ENCODE peak calls at places on chromosomes 12 and 14, in five cellular contexts. One of them, this sample, is unnamed.

GRCh38 chr12:12685305-12685704 is 10.7 kb downstream of the GPR19 start:
- DNase-seq in OCI-LY7: no peak
- DNase-seq in hepatocyte: no peak
- DNase-seq in GM23248: no peak
- DNase-seq in HCT116: no peak
- DNase-seq in this sample: no peak

GRCh38 chr12:68831272-68831671 is 23.3 kb downstream of the MDM2 start:
- DNase-seq in OCI-LY7: no peak
- DNase-seq in hepatocyte: no peak
- DNase-seq in GM23248: no peak
- DNase-seq in HCT116: no peak
- DNase-seq in this sample: no peak

GRCh38 chr12:58757422-58757821 is 162.9 kb downstream of the LRIG3 start:
- DNase-seq in OCI-LY7: no peak
- DNase-seq in hepatocyte: no peak
- DNase-seq in GM23248: peak
- DNase-seq in HCT116: no peak
- DNase-seq in this sample: peak

GRCh38 chr14:73207615-73208014 is 29.7 kb upstream of the PAPLN start:
- DNase-seq in OCI-LY7: no peak
- DNase-seq in hepatocyte: no peak
- DNase-seq in GM23248: no peak
- DNase-seq in HCT116: no peak
- DNase-seq in this sample: no peak

GRCh38 chr12:24920141-24920540 is 28.8 kb downstream of the BCAT1 start:
- DNase-seq in OCI-LY7: no peak
- DNase-seq in hepatocyte: no peak
- DNase-seq in GM23248: no peak
- DNase-seq in HCT116: no peak
- DNase-seq in this sample: no peak

GRCh38 chr14:90136904-90137303 is 75.1 kb downstream of the KCNK13 start:
- DNase-seq in OCI-LY7: no peak
- DNase-seq in hepatocyte: no peak
- DNase-seq in GM23248: no peak
- DNase-seq in HCT116: no peak
- DNase-seq in this sample: no peak

GRCh38 chr14:74979442-74980397 is 23.0 kb upstream of the EIF2B2 start:
- DNase-seq in OCI-LY7: no peak
- DNase-seq in hepatocyte: peak
- DNase-seq in GM23248: peak
- DNase-seq in HCT116: no peak
- DNase-seq in this sample: no peak

GRCh38 chr14:79404874-79405273 is 806.4 kb downstream of the DIO2 start:
- DNase-seq in OCI-LY7: no peak
- DNase-seq in hepatocyte: peak
- DNase-seq in GM23248: no peak
- DNase-seq in HCT116: no peak
- DNase-seq in this sample: no peak

GRCh38 chr12:104411826-104412626 is 44.7 kb upstream of the CHST11 start:
- DNase-seq in OCI-LY7: no peak
- DNase-seq in hepatocyte: no peak
- DNase-seq in GM23248: peak
- DNase-seq in HCT116: no peak
- DNase-seq in this sample: no peak

GRCh38 chr12:49109631-49110172 is 945 bp downstream of the LMBR1L start:
- DNase-seq in OCI-LY7: no peak
- DNase-seq in hepatocyte: no peak
- DNase-seq in GM23248: no peak
- DNase-seq in HCT116: no peak
- DNase-seq in this sample: no peak

GRCh38 chr14:73746540-73747385 is 32.6 kb upstream of the PNMA1 start:
- DNase-seq in OCI-LY7: peak
- DNase-seq in hepatocyte: peak
- DNase-seq in GM23248: no peak
- DNase-seq in HCT116: no peak
- DNase-seq in this sample: no peak

GRCh38 chr12:120408771-120409170 is 29.1 kb upstream of the COX6A1 start:
- DNase-seq in OCI-LY7: no peak
- DNase-seq in hepatocyte: no peak
- DNase-seq in GM23248: no peak
- DNase-seq in HCT116: no peak
- DNase-seq in this sample: no peak

GRCh38 chr14:65206448-65207096 is 104.3 kb upstream of the MAX start:
- DNase-seq in OCI-LY7: peak
- DNase-seq in hepatocyte: no peak
- DNase-seq in GM23248: peak
- DNase-seq in HCT116: no peak
- DNase-seq in this sample: peak

GRCh38 chr14:68998062-68998461 is 19.0 kb upstream of the ACTN1 start:
- DNase-seq in OCI-LY7: no peak
- DNase-seq in hepatocyte: no peak
- DNase-seq in GM23248: no peak
- DNase-seq in HCT116: no peak
- DNase-seq in this sample: no peak

GRCh38 chr12:49618576-49618975 is 4.8 kb upstream of the PRPF40B start:
- DNase-seq in OCI-LY7: no peak
- DNase-seq in hepatocyte: no peak
- DNase-seq in GM23248: no peak
- DNase-seq in HCT116: no peak
- DNase-seq in this sample: no peak

GRCh38 chr12:115174928-115175327 is 491.0 kb upstream of the TBX3 start:
- DNase-seq in OCI-LY7: no peak
- DNase-seq in hepatocyte: peak
- DNase-seq in GM23248: no peak
- DNase-seq in HCT116: no peak
- DNase-seq in this sample: no peak

GRCh38 chr12:67091204-67091603 is 178.0 kb upstream of the CAND1 start:
- DNase-seq in OCI-LY7: no peak
- DNase-seq in hepatocyte: peak
- DNase-seq in GM23248: no peak
- DNase-seq in HCT116: no peak
- DNase-seq in this sample: no peak

GRCh38 chr14:54918427-54918826 is 15.8 kb upstream of the GCH1 start:
- DNase-seq in OCI-LY7: no peak
- DNase-seq in hepatocyte: no peak
- DNase-seq in GM23248: no peak
- DNase-seq in HCT116: no peak
- DNase-seq in this sample: no peak

GRCh38 chr14:97539884-97540283 is 742.7 kb downstream of the VRK1 start:
- DNase-seq in OCI-LY7: no peak
- DNase-seq in hepatocyte: no peak
- DNase-seq in GM23248: no peak
- DNase-seq in HCT116: no peak
- DNase-seq in this sample: no peak

GRCh38 chr14:32008602-32009193 is 68.4 kb upstream of the ARHGAP5 start:
- DNase-seq in OCI-LY7: no peak
- DNase-seq in hepatocyte: no peak
- DNase-seq in GM23248: no peak
- DNase-seq in HCT116: no peak
- DNase-seq in this sample: no peak

GRCh38 chr14:99224948-99225347 is 47.0 kb downstream of the BCL11B start:
- DNase-seq in OCI-LY7: no peak
- DNase-seq in hepatocyte: no peak
- DNase-seq in GM23248: no peak
- DNase-seq in HCT116: no peak
- DNase-seq in this sample: no peak

GRCh38 chr12:117596968-117597367 is 235.5 kb upstream of the NOS1 start:
- DNase-seq in OCI-LY7: no peak
- DNase-seq in hepatocyte: no peak
- DNase-seq in GM23248: no peak
- DNase-seq in HCT116: no peak
- DNase-seq in this sample: no peak

GRCh38 chr14:64504897-64505771 is 564 bp downstream of the ZBTB1 start:
- DNase-seq in OCI-LY7: peak
- DNase-seq in hepatocyte: peak
- DNase-seq in GM23248: peak
- DNase-seq in HCT116: peak
- DNase-seq in this sample: peak

DNA sequence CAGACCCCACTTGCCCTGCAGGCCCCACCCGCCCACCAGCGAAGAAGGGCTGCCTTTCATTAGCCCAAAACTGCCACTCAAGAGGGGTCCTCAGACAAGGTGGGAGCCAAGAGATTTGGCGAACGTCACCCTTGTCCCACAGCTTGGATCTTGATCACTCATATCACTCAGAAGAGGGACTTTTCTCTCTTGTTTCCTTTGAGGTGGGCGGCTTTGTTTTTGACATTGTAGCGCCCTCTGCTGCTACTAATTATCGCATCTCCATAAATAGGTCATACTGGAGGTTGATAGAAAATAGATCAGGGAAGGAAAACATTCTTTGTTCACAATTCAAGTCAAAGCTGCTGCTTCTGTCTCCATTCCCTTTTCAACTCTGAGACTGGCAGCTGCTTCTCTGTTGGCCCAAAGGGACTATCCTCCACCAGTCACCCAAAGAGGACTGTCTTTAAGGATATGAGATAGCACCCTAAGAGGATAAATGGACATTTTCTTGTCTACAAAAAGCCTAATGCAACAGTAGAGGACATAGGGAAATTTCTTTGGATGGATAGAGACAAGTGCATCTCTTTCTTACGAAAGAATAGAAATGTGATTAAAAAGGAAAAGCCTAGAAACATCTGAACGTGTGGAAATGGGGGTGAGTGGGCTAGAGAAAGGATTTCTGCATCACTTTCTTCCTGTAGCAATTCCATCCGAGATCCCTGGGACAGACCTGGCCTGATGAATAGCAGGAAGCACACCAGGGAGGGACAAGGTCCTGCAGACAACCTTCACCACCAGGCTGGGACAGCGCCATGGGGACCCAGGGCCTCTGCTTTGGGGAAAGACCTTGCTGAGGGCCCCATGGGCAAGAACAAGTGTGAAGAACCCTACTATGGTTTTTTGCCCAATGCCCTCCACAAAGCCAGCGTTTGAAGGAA is 115.8 kb downstream of the DAD1 start:
- DNase-seq in OCI-LY7: peak
- DNase-seq in hepatocyte: peak
- DNase-seq in GM23248: peak
- DNase-seq in HCT116: peak
- DNase-seq in this sample: peak
- H3K27ac ChIP-seq in OCI-LY7: peak
- H3K27ac ChIP-seq in hepatocyte: no peak
- H3K27ac ChIP-seq in GM23248: no peak
- H3K27ac ChIP-seq in HCT116: no peak
- H3K27ac ChIP-seq in this sample: no peak

DNA sequence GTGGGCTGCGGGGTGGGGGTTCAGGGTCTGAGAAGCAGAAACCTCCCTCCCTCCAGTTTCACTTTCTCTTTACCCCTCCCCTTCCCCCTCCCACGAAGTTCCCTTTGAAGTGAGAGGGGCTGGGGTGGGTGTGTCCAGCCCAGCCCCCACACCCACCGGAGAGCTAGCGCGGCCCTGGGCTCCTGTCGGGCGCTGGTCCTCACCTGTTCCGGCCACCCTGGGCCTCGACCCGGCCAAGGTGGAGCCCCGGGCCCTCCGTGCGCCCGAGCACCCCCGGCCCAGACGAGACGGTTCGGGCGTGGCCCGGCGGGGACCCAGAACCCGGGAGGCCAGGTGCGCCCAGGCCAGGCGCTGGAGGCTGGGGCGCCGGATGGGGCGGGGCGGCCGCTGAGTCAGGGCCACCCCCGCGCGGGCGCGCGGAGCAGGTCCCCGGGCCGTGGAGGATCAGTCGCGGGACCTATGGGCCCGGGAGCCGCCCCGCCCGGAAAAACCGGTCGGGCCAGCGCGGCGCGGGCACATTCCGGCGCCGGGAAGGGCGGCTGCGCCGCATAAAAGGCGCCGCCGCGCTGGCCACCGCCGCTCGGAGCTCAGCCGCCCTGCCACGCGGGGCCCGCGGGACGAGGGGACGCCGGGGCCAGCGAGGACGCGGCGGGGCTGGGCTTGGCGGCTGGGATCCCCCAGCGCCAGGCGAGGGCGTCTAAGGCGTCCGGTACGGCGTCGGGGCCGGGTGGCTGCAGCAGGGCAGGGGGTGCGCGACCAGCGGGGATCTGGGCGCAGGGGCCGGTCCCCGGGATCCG is 21.6 kb upstream of the KIF26A start:
- DNase-seq in OCI-LY7: no peak
- DNase-seq in hepatocyte: peak
- DNase-seq in GM23248: no peak
- DNase-seq in HCT116: peak
- DNase-seq in this sample: no peak
- TF ChIP-seq EZH2phosphoT487 in OCI-LY7: no peak
- TF ChIP-seq EZH2phosphoT487 in hepatocyte: no peak
- TF ChIP-seq EZH2phosphoT487 in GM23248: no peak
- TF ChIP-seq EZH2phosphoT487 in HCT116: no peak
- TF ChIP-seq EZH2phosphoT487 in this sample: no peak

GRCh38 chr12:131796754-131797587 is 31.2 kb upstream of the MMP17 start:
- DNase-seq in OCI-LY7: no peak
- DNase-seq in hepatocyte: no peak
- DNase-seq in GM23248: no peak
- DNase-seq in HCT116: no peak
- DNase-seq in this sample: no peak
- H3K27ac ChIP-seq in OCI-LY7: no peak
- H3K27ac ChIP-seq in hepatocyte: no peak
- H3K27ac ChIP-seq in GM23248: no peak
- H3K27ac ChIP-seq in HCT116: no peak
- H3K27ac ChIP-seq in this sample: no peak

DNA sequence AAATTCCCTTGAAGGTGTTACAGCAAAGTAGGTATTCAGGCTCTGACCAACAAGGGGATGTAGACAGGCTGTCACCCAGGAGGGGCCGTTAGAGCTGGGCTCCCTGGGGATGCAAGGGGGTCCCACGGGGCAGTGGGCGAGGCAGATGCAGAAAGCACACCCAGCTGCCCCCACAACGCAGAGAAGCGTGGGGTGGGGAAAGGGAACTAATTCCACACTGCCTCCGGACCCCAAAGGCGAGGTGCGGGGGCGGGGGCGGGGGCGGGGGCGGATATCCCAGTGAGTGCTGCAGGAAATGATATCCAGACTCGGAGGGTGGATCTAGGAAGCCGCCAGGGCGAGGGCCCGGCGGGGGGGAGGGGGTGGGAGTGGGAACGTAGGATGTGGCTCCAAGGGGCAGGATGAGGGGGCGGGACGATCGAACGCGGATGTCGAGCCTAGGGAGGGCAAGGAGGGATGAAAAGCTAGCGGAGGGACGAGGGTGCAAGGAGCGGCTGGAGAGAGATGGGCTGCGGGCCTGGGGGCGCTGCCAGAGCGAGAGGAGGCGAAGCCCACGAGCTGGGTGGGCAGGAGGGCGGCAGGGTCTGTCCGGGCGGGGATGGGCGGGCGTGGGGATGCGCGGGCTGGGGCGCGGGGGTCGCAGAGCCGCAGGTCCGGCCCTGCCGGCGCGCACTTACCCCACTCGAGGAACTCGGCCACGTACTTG is 874 bp downstream of the CDC42BPB start:
- DNase-seq in OCI-LY7: no peak
- DNase-seq in hepatocyte: peak
- DNase-seq in GM23248: peak
- DNase-seq in HCT116: no peak
- DNase-seq in this sample: no peak
- TF ChIP-seq EZH2phosphoT487 in OCI-LY7: no peak
- TF ChIP-seq EZH2phosphoT487 in hepatocyte: no peak
- TF ChIP-seq EZH2phosphoT487 in GM23248: no peak
- TF ChIP-seq EZH2phosphoT487 in HCT116: no peak
- TF ChIP-seq EZH2phosphoT487 in this sample: no peak

GRCh38 chr12:80925237-80925636 is 12.5 kb downstream of the LIN7A start:
- DNase-seq in OCI-LY7: no peak
- DNase-seq in hepatocyte: no peak
- DNase-seq in GM23248: no peak
- DNase-seq in HCT116: no peak
- DNase-seq in this sample: no peak
- H3K27ac ChIP-seq in OCI-LY7: no peak
- H3K27ac ChIP-seq in hepatocyte: no peak
- H3K27ac ChIP-seq in GM23248: no peak
- H3K27ac ChIP-seq in HCT116: no peak
- H3K27ac ChIP-seq in this sample: no peak